ENCODE peak calls at places on chromosomes 16 and 17, in five cellular contexts. Q, Z, I, H and J are unnamed samples.

GRCh38 chr17:75584358-75585175 is 3.0 kb upstream of the MYO15B start:
- DNase-seq in Q (no peak), Z (no peak), I (no peak), H (no peak), J (no peak)

GRCh38 chr16:87809150-87809902 is 43.5 kb upstream of the KLHDC4 start:
- DNase-seq in Q (no peak), Z (peak), I (no peak), H (no peak), J (peak)

GRCh38 chr16:77937473-77938195 is 84.7 kb upstream of the CLEC3A start:
- DNase-seq in Q (no peak), Z (no peak), I (no peak), H (no peak), J (no peak)

GRCh38 chr17:57612202-57613071 is 132.7 kb downstream of the CCDC182 start:
- DNase-seq in Q (peak), Z (no peak), I (no peak), H (no peak), J (peak)

GRCh38 chr17:10579270-10579669 is 29.8 kb upstream of the MYH2 start:
- DNase-seq in Q (no peak), Z (no peak), I (no peak), H (no peak), J (no peak)

GRCh38 chr16:87327798-87328495 is 10.8 kb upstream of the C16orf95 start:
- DNase-seq in Q (no peak), Z (no peak), I (no peak), H (no peak), J (no peak)

GRCh38 chr17:11948791-11949190 is 48.5 kb downstream of the ZNF18 start:
- DNase-seq in Q (peak), Z (no peak), I (no peak), H (no peak), J (no peak)

GRCh38 chr16:66651474-66651765 is 45.1 kb downstream of the CMTM4 start:
- DNase-seq in Q (no peak), Z (no peak), I (no peak), H (no peak), J (no peak)

GRCh38 chr17:42421479-42422332 is 1.4 kb downstream of the CAVIN1 start:
- DNase-seq in Q (peak), Z (no peak), I (no peak), H (peak), J (no peak)

GRCh38 chr17:67520282-67520906 is 143.3 kb downstream of the PITPNC1 start:
- DNase-seq in Q (peak), Z (no peak), I (peak), H (no peak), J (no peak)

GRCh38 chr16:20944861-20945390 is 44.4 kb downstream of the LYRM1 start:
- DNase-seq in Q (peak), Z (no peak), I (no peak), H (peak), J (no peak)

GRCh38 chr17:1839516-1839915 is 9.7 kb downstream of the RPA1 start:
- DNase-seq in Q (no peak), Z (no peak), I (no peak), H (no peak), J (no peak)

GRCh38 chr17:82863941-82864720 is 24.3 kb upstream of the ZNF750 start:
- DNase-seq in Q (peak), Z (peak), I (no peak), H (peak), J (peak)

GRCh38 chr17:72219136-72219823 is 98.5 kb downstream of the SOX9 start:
- DNase-seq in Q (no peak), Z (no peak), I (no peak), H (no peak), J (no peak)